ENCODE peak calls at places on chromosomes 4 and X, in ten cellular contexts. C is HepG2; X is left lung; W is upper lobe of right lung; J is foreskin keratinocyte; U is lower lobe of right lung; M is naive thymus-derived CD4-positive, alpha-beta T cell; L is pancreas; F is gastrocnemius medialis; S is right cardiac atrium. A is an unnamed sample.

GRCh38 chrX:18929775-18930174 is 54.1 kb downstream of the PHKA2 start:
- ATAC-seq in U (no peak), F (no peak), L (no peak), X (no peak), C (no peak), S (no peak), W (no peak), M (no peak), J (no peak), A (no peak)

GRCh38 chr4:11297201-11297600 is 131.5 kb downstream of the HS3ST1 start:
- ATAC-seq in J (peak), S (no peak), M (no peak), F (no peak), W (no peak), X (no peak), C (no peak), U (no peak), L (no peak), A (no peak)

GRCh38 chr4:128155874-128156456 is 94.9 kb downstream of the LARP1B start:
- ATAC-seq in S (peak), F (no peak), L (no peak), C (no peak), U (peak), J (no peak), M (no peak), W (peak), X (no peak), A (peak)

GRCh38 chrX:68808686-68809357 is 20.0 kb upstream of the EFNB1 start:
- ATAC-seq in C (peak), U (no peak), M (no peak), X (peak), F (no peak), L (peak), W (peak), S (peak), J (no peak), A (peak)

GRCh38 chr4:65893957-65894755 is 223.9 kb upstream of the EPHA5 start:
- ATAC-seq in S (no peak), L (no peak), U (no peak), F (no peak), W (no peak), C (no peak), M (no peak), X (no peak), J (no peak), A (no peak)

GRCh38 chrX:30875957-30876356 is 13.1 kb downstream of the TAB3 start:
- ATAC-seq in M (no peak), U (no peak), F (no peak), X (no peak), C (peak), S (no peak), L (no peak), J (peak), W (no peak), A (no peak)

GRCh38 chrX:130523460-130524394 is 121.9 kb downstream of the RBMX2 start:
- ATAC-seq in C (no peak), F (no peak), S (peak), L (peak), M (no peak), J (peak), U (peak), W (peak), X (peak), A (peak)

GRCh38 chr4:157204634-157205244 is 15.8 kb upstream of the GRIA2 start:
- ATAC-seq in X (no peak), S (no peak), F (no peak), J (no peak), L (peak), U (no peak), M (no peak), C (peak), W (peak), A (no peak)

GRCh38 chr4:3087398-3087797 is 12.9 kb downstream of the HTT start:
- ATAC-seq in J (no peak), X (no peak), M (no peak), L (no peak), C (no peak), U (no peak), W (no peak), F (no peak), S (no peak), A (no peak)

GRCh38 chrX:16251782-16252181 is 84.5 kb downstream of the MAGEB17 start:
- ATAC-seq in J (no peak), F (no peak), C (no peak), W (no peak), U (no peak), X (no peak), M (no peak), L (no peak), S (no peak), A (no peak)

GRCh38 chrX:40571600-40571999 is 9.2 kb upstream of the ATP6AP2 start:
- ATAC-seq in L (no peak), M (no peak), J (no peak), U (no peak), W (no peak), C (no peak), X (no peak), S (no peak), F (no peak), A (no peak)

GRCh38 chrX:40576291-40576690 is 4.5 kb upstream of the ATP6AP2 start:
- ATAC-seq in J (no peak), U (no peak), W (no peak), C (no peak), X (no peak), S (no peak), L (no peak), M (no peak), F (no peak), A (no peak)

GRCh38 chrX:40573763-40574162 is 7.0 kb upstream of the ATP6AP2 start:
- ATAC-seq in L (no peak), S (no peak), F (no peak), J (peak), W (peak), M (peak), C (peak), U (no peak), X (no peak), A (no peak)

GRCh38 chrX:40570346-40571093 is 10.2 kb upstream of the ATP6AP2 start:
- ATAC-seq in C (no peak), U (no peak), L (no peak), W (peak), S (no peak), F (no peak), X (no peak), J (no peak), M (peak), A (no peak)
- H3K27ac ChIP-seq in C (no peak), U (no peak), L (no peak), W (no peak), S (no peak), F (no peak), X (peak), J (no peak), M (peak), A (no peak)

GRCh38 chrX:50698944-50699343 is 115.0 kb downstream of the SHROOM4 start:
- ATAC-seq in U (no peak), L (no peak), J (no peak), S (no peak), M (no peak), C (no peak), X (no peak), W (no peak), F (no peak), A (no peak)
- H3K27ac ChIP-seq in U (no peak), L (no peak), J (no peak), S (no peak), M (no peak), C (no peak), X (no peak), W (no peak), F (no peak), A (no peak)

DNA sequence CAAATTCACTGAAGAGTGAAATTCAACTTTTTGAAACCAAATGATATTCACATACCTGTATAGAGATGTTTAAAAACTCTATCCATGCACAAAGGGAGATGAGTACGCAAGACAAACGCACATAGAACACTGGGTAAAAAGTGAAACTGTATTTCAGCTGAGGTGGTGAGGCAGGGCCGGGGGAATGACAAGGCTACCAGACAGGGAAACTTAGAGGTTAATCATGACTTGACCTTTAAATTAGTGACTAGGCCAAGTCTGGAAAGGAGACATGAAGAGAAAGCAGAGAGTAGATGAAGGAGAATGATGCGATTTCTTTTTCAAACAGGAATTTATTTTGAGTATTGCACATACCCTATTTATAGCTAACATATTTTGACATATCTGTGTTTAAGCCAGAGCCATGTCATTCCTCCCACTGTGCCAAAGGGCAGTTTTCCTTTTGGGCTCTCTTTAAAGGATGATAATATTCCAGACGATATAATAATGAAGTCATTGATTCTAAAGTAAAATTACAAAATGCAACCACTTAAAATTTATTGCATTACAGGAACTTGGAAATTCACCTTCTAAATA is 49.4 kb downstream of the ARHGEF6 start:
- ATAC-seq in W (no peak), S (peak), M (no peak), C (no peak), U (no peak), X (no peak), L (no peak), J (no peak), F (peak), A (no peak)
- H3K27ac ChIP-seq in W (no peak), S (no peak), M (no peak), C (no peak), U (no peak), X (no peak), L (no peak), J (no peak), F (peak), A (no peak)

DNA sequence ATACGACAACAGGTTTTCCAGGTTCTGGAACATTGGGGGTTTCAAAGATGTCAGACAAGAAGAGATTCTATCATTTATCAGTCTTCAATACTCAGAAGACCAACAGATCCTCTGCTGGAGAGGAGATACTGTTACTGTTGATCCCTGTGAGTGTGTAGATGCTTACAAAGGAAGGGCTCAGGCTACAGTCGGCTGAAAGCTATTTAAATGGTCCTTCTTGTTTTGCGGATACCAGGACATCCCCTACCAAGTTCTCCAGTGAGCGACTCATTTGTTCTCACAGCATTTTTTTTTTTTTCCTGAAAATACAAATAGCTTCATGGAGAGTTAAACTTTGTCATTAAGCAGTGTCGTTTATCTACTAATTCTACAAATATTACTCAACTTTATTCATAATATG is 201.6 kb downstream of the CAMK2D start:
- ATAC-seq in M (no peak), W (no peak), C (no peak), X (no peak), L (no peak), F (no peak), S (no peak), J (no peak), U (no peak), A (no peak)
- H3K27ac ChIP-seq in M (no peak), W (no peak), C (no peak), X (no peak), L (no peak), F (no peak), S (no peak), J (no peak), U (no peak), A (no peak)

DNA sequence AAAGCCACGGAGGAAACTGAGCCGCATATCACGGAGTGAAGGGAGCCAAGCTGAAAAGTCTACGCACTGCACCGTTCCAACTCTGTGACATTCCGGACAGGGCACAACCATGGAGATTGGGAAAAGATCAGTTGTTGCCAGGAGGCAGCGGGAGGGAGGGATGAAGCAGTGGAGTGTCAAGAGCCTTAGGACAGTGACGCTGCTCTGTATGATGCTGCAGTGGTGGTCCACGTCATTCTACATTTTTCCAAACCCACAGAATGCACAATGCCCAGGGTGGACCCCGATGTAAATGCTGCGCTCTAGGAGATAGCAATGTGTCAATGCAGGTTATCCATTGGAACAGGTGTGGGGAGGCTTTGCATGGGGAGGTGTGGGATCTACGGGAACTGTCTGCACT is 7.5 kb upstream of the WFS1 start:
- ATAC-seq in L (no peak), U (no peak), C (no peak), M (no peak), W (no peak), J (no peak), F (no peak), S (no peak), X (no peak), A (no peak)
- H3K27ac ChIP-seq in L (no peak), U (no peak), C (no peak), M (no peak), W (no peak), J (no peak), F (no peak), S (no peak), X (no peak), A (no peak)

DNA sequence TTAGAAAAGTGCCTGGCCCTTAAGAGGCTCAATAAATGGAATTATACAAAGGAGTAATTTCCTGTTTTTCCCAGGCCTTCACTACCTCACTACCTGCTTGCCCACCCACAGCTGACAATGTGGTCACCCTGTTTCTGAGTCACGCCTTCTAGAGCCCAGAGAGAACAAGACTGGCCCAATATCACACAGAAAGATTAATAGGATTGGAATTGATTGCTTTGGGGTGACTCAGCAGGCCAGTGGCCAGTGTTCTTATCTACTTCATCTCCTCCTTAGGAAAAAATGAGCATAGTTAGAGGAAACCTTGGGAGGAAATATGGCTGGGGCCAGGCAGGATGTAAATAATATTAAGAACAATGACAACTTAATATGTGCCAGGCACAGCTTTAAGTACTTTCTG is 4.5 kb upstream of the FGF16 start:
- ATAC-seq in L (no peak), C (no peak), S (no peak), J (peak), U (peak), X (peak), W (no peak), F (no peak), M (no peak), A (peak)
- H3K27ac ChIP-seq in L (no peak), C (no peak), S (no peak), J (peak), U (no peak), X (peak), W (no peak), F (no peak), M (no peak), A (no peak)

DNA sequence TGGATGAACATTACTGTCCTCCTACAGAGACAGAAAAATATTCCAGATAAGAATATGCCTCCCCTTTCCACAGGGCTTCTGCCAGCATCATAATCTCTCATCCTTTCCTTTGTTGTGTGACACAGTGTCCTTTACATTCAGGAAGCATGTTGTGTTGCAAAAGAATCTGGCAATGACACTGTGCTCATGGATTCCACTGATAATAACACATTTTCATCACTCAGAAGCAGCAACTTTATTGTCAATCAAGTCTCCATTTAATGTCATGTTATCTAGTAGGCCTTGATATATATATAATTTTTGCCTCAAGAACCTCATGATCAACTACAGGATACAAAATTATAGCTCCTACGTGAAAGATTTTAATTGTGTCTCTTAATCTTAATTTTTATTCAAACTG is 833.9 kb downstream of the FSTL5 start:
- ATAC-seq in W (no peak), L (no peak), J (no peak), C (no peak), X (no peak), U (no peak), F (no peak), M (no peak), S (no peak), A (no peak)
- H3K27ac ChIP-seq in W (no peak), L (no peak), J (no peak), C (no peak), X (no peak), U (no peak), F (no peak), M (no peak), S (no peak), A (no peak)

GRCh38 chr4:150579591-150580234 is 2.2 kb upstream of the MAB21L2 start:
- ATAC-seq in C (no peak), J (no peak), U (no peak), S (peak), L (peak), X (peak), W (peak), F (peak), M (no peak), A (peak)

GRCh38 chr4:150580244-150580643 is 1.7 kb upstream of the MAB21L2 start:
- ATAC-seq in S (no peak), F (no peak), U (no peak), J (no peak), M (no peak), L (no peak), C (no peak), X (no peak), W (no peak), A (no peak)

GRCh38 chr4:150582101-150582565 is at the start of gene MAB21L2:
- ATAC-seq in X (no peak), J (no peak), W (no peak), C (no peak), U (no peak), L (no peak), M (no peak), S (no peak), F (no peak), A (no peak)

GRCh38 chr4:150581611-150582010 is 340 bp upstream of the MAB21L2 start:
- ATAC-seq in X (no peak), W (no peak), S (no peak), U (no peak), M (no peak), J (no peak), C (no peak), F (no peak), L (no peak), A (no peak)

DNA sequence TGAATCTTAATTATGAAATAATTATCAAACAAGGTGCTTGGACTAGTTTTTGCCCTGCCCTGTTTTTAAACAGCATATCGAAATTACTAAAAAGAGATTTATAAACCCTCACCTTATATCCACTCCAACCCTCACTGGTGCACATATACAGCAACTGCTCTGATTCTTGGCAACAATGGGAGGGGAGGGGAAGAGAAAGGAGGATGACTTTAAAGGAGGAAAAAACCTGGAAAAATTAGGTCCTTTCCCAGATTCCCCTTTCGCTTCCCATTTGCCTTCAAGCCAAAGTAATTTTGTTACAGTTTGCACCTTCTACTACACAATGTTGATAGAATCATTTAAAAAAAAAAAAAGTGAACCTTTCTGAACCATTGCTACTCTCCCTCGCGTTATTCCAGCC is 745 bp upstream of the MAB21L2 start:
- ATAC-seq in W (no peak), L (no peak), U (no peak), J (no peak), C (no peak), M (no peak), X (no peak), S (no peak), F (no peak), A (no peak)
- H3K27ac ChIP-seq in W (no peak), L (no peak), U (no peak), J (no peak), C (no peak), M (no peak), X (no peak), S (no peak), F (no peak), A (no peak)

GRCh38 chr4:80137631-80138030 is 59.7 kb upstream of the PRDM8 start:
- ATAC-seq in J (no peak), M (no peak), W (no peak), X (no peak), F (peak), C (no peak), S (no peak), U (no peak), L (no peak), A (no peak)

GRCh38 chr4:80133240-80133783 is 60.3 kb upstream of the ANTXR2 start:
- ATAC-seq in M (no peak), W (no peak), L (no peak), F (no peak), U (no peak), J (no peak), S (no peak), X (no peak), C (no peak), A (no peak)

GRCh38 chr4:80134936-80135701 is 62.1 kb upstream of the ANTXR2 start:
- ATAC-seq in F (no peak), S (no peak), X (no peak), M (no peak), J (peak), C (no peak), L (no peak), U (no peak), W (no peak), A (no peak)

GRCh38 chr4:80136238-80136637 is 61.1 kb upstream of the PRDM8 start:
- ATAC-seq in X (no peak), S (no peak), W (no peak), U (no peak), C (no peak), L (no peak), F (no peak), M (no peak), J (no peak), A (no peak)

DNA sequence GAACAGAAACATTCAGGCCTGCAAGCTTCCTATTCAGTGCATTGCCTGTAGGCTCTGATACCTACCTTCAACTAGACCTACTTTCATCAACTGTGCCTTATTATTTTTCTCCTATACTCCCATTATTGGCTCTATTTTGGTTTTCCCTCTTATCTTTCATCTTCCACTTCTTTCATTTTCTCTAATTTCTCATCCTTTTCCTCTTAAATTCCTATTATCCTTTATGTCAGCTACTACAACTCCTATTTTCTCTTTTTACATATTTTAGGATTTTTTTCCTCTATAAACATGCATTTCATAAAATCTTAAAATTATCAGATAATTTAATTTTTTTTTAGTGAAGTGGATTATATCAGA is 61.6 kb upstream of the PRDM8 start:
- ATAC-seq in S (no peak), X (no peak), M (no peak), W (no peak), F (no peak), U (no peak), C (no peak), L (no peak), J (no peak), A (no peak)
- H3K27ac ChIP-seq in S (no peak), X (no peak), M (no peak), W (no peak), F (no peak), U (no peak), C (no peak), L (no peak), J (peak), A (no peak)

A was measured in gastroesophageal sphincter.